ENCODE peak calls at places on chromosomes 12 and 14, in five cellular contexts. One of them, this sample, is unnamed.

GRCh38 chr12:51971679-51972423 is 20.4 kb downstream of the ACVR1B start:
- DNase-seq in astrocyte of the spinal cord: no peak
- DNase-seq in cardiac muscle cell: peak
- DNase-seq in GM12865: peak
- DNase-seq in fibroblast of lung: no peak
- DNase-seq in this sample: peak

GRCh38 chr12:46389130-46389616 is 16.6 kb upstream of the SLC38A2 start:
- DNase-seq in cardiac muscle cell: peak
- DNase-seq in fibroblast of lung: peak
- DNase-seq in GM12865: no peak
- DNase-seq in astrocyte of the spinal cord: peak
- DNase-seq in this sample: peak

GRCh38 chr12:113065126-113066007 is 8.8 kb downstream of the DTX1 start:
- DNase-seq in fibroblast of lung: no peak
- DNase-seq in cardiac muscle cell: peak
- DNase-seq in GM12865: peak
- DNase-seq in astrocyte of the spinal cord: no peak
- DNase-seq in this sample: no peak

GRCh38 chr14:78104130-78104529 is 66.0 kb upstream of the NRXN3 start:
- DNase-seq in astrocyte of the spinal cord: no peak
- DNase-seq in fibroblast of lung: no peak
- DNase-seq in GM12865: no peak
- DNase-seq in cardiac muscle cell: no peak
- DNase-seq in this sample: no peak

GRCh38 chr12:49907352-49907751 is 3.7 kb upstream of the FAIM2 start:
- DNase-seq in fibroblast of lung: no peak
- DNase-seq in GM12865: no peak
- DNase-seq in astrocyte of the spinal cord: no peak
- DNase-seq in cardiac muscle cell: no peak
- DNase-seq in this sample: no peak

GRCh38 chr12:84634526-84634925 is 278.1 kb downstream of the SLC6A15 start:
- DNase-seq in cardiac muscle cell: no peak
- DNase-seq in fibroblast of lung: no peak
- DNase-seq in GM12865: no peak
- DNase-seq in astrocyte of the spinal cord: no peak
- DNase-seq in this sample: no peak

GRCh38 chr12:112322882-112323547 is 59.2 kb downstream of the HECTD4 start:
- DNase-seq in astrocyte of the spinal cord: no peak
- DNase-seq in cardiac muscle cell: no peak
- DNase-seq in GM12865: no peak
- DNase-seq in fibroblast of lung: no peak
- DNase-seq in this sample: no peak

GRCh38 chr12:112796067-112796466 is 4.5 kb downstream of the RPH3A start:
- DNase-seq in GM12865: no peak
- DNase-seq in fibroblast of lung: no peak
- DNase-seq in cardiac muscle cell: no peak
- DNase-seq in astrocyte of the spinal cord: no peak
- DNase-seq in this sample: no peak

GRCh38 chr12:121797937-121798801 is 4.7 kb upstream of the RHOF start:
- DNase-seq in fibroblast of lung: peak
- DNase-seq in cardiac muscle cell: peak
- DNase-seq in astrocyte of the spinal cord: peak
- DNase-seq in GM12865: no peak
- DNase-seq in this sample: no peak

GRCh38 chr12:116466536-116466935 is 92.6 kb upstream of the MAP1LC3B2 start:
- DNase-seq in cardiac muscle cell: peak
- DNase-seq in fibroblast of lung: peak
- DNase-seq in astrocyte of the spinal cord: no peak
- DNase-seq in GM12865: no peak
- DNase-seq in this sample: peak

GRCh38 chr12:6699989-6700645 is 498 bp downstream of the PIANP start:
- DNase-seq in GM12865: no peak
- DNase-seq in astrocyte of the spinal cord: no peak
- DNase-seq in cardiac muscle cell: no peak
- DNase-seq in fibroblast of lung: no peak
- DNase-seq in this sample: no peak

GRCh38 chr12:114004402-114004801 is 38.3 kb upstream of the RBM19 start:
- DNase-seq in astrocyte of the spinal cord: no peak
- DNase-seq in GM12865: no peak
- DNase-seq in cardiac muscle cell: no peak
- DNase-seq in fibroblast of lung: no peak
- DNase-seq in this sample: no peak

GRCh38 chr12:32110942-32111341 is 4.3 kb downstream of the BICD1 start:
- DNase-seq in cardiac muscle cell: no peak
- DNase-seq in astrocyte of the spinal cord: no peak
- DNase-seq in fibroblast of lung: no peak
- DNase-seq in GM12865: no peak
- DNase-seq in this sample: no peak

GRCh38 chr12:32106517-32107366 is at the start of gene BICD1:
- DNase-seq in GM12865: peak
- DNase-seq in astrocyte of the spinal cord: peak
- DNase-seq in fibroblast of lung: peak
- DNase-seq in cardiac muscle cell: peak
- DNase-seq in this sample: peak

GRCh38 chr12:32107376-32108267 is 975 bp downstream of the BICD1 start:
- DNase-seq in fibroblast of lung: peak
- DNase-seq in cardiac muscle cell: peak
- DNase-seq in astrocyte of the spinal cord: peak
- DNase-seq in GM12865: peak
- DNase-seq in this sample: peak

GRCh38 chr12:32110417-32110816 is 3.8 kb downstream of the BICD1 start:
- DNase-seq in cardiac muscle cell: no peak
- DNase-seq in astrocyte of the spinal cord: no peak
- DNase-seq in fibroblast of lung: no peak
- DNase-seq in GM12865: no peak
- DNase-seq in this sample: no peak

GRCh38 chr12:32108829-32109228 is 2.2 kb downstream of the BICD1 start:
- DNase-seq in GM12865: peak
- DNase-seq in fibroblast of lung: no peak
- DNase-seq in astrocyte of the spinal cord: no peak
- DNase-seq in cardiac muscle cell: no peak
- DNase-seq in this sample: no peak
- H3K4me3 ChIP-seq in GM12865: peak
- H3K4me3 ChIP-seq in fibroblast of lung: peak
- H3K4me3 ChIP-seq in astrocyte of the spinal cord: peak
- H3K4me3 ChIP-seq in cardiac muscle cell: peak
- H3K4me3 ChIP-seq in this sample: peak

DNA sequence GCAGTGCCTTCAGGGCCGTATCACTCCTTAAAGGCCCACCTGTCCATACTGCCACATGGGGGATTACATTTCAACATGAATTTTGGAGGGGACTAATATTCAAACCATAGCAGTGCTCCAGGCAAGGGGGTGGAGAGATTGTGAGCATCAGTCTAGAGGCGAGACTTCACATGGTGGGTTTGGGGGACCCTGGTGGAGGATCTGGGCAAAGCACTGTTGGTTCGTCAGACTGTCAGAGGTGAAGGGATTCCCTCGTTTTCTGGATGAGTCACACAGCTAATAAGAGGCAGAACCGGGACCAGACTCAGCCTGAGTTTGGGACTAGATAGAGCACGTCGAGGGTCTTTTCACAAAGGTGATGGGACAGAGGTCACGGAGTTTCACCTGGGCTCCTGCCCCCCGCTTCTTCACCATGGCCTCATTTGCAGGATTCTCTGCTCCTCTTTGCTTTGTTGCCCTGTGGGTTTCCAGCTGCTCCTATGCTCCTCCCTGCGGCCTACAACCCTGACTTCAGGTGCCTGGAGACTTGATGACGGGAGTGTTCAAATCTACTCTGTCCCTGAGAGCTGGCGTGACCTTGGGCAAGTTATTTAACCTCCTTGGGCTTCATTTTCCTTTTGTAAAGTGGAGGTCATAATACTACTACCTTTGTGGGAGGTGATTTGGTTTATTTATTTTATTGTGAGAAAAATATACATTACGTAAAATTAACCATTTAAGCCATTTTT is 41.5 kb downstream of the TEAD4 start:
- DNase-seq in GM12865: peak
- DNase-seq in astrocyte of the spinal cord: no peak
- DNase-seq in cardiac muscle cell: no peak
- DNase-seq in fibroblast of lung: no peak
- DNase-seq in this sample: no peak
- TF ChIP-seq CTCF in GM12865: peak
- TF ChIP-seq CTCF in astrocyte of the spinal cord: peak
- TF ChIP-seq CTCF in cardiac muscle cell: no peak
- TF ChIP-seq CTCF in fibroblast of lung: no peak
- TF ChIP-seq CTCF in this sample: no peak

GRCh38 chr14:44966601-44967336 is 4.8 kb downstream of the TOGARAM1 start:
- DNase-seq in GM12865: peak
- DNase-seq in fibroblast of lung: peak
- DNase-seq in astrocyte of the spinal cord: no peak
- DNase-seq in cardiac muscle cell: peak
- DNase-seq in this sample: peak
- H3K4me3 ChIP-seq in GM12865: peak
- H3K4me3 ChIP-seq in fibroblast of lung: peak
- H3K4me3 ChIP-seq in astrocyte of the spinal cord: peak
- H3K4me3 ChIP-seq in cardiac muscle cell: peak
- H3K4me3 ChIP-seq in this sample: peak

GRCh38 chr12:67161322-67161918 is 107.7 kb upstream of the CAND1 start:
- DNase-seq in astrocyte of the spinal cord: peak
- DNase-seq in GM12865: peak
- DNase-seq in fibroblast of lung: peak
- DNase-seq in cardiac muscle cell: peak
- DNase-seq in this sample: peak
- TF ChIP-seq CTCF in astrocyte of the spinal cord: peak
- TF ChIP-seq CTCF in GM12865: peak
- TF ChIP-seq CTCF in fibroblast of lung: peak
- TF ChIP-seq CTCF in cardiac muscle cell: peak
- TF ChIP-seq CTCF in this sample: peak

GRCh38 chr14:40413146-40413545 is 980.9 kb upstream of the FBXO33 start:
- DNase-seq in fibroblast of lung: no peak
- DNase-seq in GM12865: no peak
- DNase-seq in cardiac muscle cell: no peak
- DNase-seq in astrocyte of the spinal cord: no peak
- DNase-seq in this sample: no peak

GRCh38 chr14:40417777-40418401 is 985.7 kb upstream of the FBXO33 start:
- DNase-seq in fibroblast of lung: no peak
- DNase-seq in GM12865: peak
- DNase-seq in astrocyte of the spinal cord: no peak
- DNase-seq in cardiac muscle cell: peak
- DNase-seq in this sample: peak
- H3K4me3 ChIP-seq in fibroblast of lung: no peak
- H3K4me3 ChIP-seq in GM12865: no peak
- H3K4me3 ChIP-seq in astrocyte of the spinal cord: no peak
- H3K4me3 ChIP-seq in cardiac muscle cell: no peak
- H3K4me3 ChIP-seq in this sample: no peak

DNA sequence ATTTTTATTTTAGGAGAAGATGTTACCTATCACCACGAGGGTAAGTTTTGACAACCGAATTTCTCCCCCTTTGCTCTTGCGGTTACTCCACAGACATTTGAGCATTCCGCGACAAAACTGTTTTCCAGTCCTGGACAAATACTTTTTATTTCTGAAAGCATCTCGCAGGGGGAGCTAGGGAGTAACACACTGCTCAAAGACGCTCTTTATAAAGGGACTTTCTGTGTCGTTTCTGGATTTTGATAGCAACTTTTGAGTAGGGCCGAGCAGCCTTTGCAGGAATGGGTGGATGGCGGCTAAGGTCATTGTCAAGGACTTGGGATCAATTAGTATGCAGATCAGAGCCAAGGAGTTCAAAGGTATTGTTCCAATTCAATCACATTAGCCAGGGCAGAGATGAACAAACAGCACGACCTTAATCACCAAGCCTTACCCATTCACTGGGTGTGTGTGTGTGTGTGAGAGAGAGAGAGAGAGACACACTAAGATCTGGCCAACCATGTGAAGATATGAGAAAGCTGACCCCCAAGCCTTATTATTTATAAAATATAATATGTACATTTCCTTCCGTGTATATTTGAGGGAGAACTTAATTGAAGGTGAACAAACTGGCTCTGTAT is 613.6 kb downstream of the VRK1 start:
- DNase-seq in GM12865: peak
- DNase-seq in astrocyte of the spinal cord: no peak
- DNase-seq in fibroblast of lung: no peak
- DNase-seq in cardiac muscle cell: no peak
- DNase-seq in this sample: no peak
- TF ChIP-seq CTCF in GM12865: peak
- TF ChIP-seq CTCF in astrocyte of the spinal cord: no peak
- TF ChIP-seq CTCF in fibroblast of lung: no peak
- TF ChIP-seq CTCF in cardiac muscle cell: no peak
- TF ChIP-seq CTCF in this sample: no peak

GRCh38 chr14:44798386-44799242 is 163.1 kb downstream of the KLHL28 start:
- DNase-seq in fibroblast of lung: no peak
- DNase-seq in astrocyte of the spinal cord: no peak
- DNase-seq in cardiac muscle cell: no peak
- DNase-seq in GM12865: no peak
- DNase-seq in this sample: no peak
- H3K4me3 ChIP-seq in fibroblast of lung: no peak
- H3K4me3 ChIP-seq in astrocyte of the spinal cord: no peak
- H3K4me3 ChIP-seq in cardiac muscle cell: no peak
- H3K4me3 ChIP-seq in GM12865: no peak
- H3K4me3 ChIP-seq in this sample: no peak

DNA sequence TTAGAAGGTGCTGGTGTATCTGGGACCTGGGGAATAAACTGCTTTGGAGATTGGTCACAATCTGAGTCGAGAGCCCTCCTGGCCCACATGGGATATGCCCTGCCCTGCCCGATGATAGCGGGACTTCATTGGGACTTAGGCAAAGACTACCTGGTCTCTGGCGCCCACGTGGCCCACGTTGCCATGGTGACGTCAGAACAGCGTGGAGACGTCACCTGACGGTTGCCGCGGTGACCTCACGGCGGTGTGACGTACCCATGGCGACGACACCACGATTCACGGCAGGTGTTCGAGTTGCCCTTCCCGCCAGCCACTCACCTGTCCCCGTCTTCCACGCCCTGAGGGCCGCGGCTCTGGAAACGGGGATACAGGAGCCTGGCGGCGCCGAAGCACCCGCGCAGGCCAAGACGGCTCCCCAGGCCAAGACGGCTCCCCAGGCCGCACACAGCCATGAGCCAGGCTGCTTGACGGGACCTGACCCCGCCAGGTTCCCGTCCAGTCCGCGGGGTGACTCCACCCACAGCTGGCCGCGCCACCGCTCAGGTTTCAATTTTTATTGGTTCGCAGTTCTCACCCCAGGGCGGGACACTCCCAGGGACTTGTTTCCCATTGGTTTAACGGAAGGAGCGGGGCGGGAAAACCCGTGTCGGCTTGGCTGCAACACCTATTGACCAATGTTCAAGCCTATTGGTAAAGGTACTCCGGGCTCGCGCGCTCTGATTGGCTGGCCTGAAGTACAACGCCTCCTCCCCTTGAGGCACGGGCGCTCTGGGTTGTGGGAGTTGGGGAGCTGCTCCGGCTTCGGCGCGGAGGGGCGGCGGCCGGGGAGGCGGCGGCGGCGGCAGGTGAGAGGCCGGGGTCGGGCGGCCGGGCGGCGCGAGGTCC is at the start of the genes MMAB and MVK:
- DNase-seq in GM12865: peak
- DNase-seq in fibroblast of lung: peak
- DNase-seq in astrocyte of the spinal cord: peak
- DNase-seq in cardiac muscle cell: peak
- DNase-seq in this sample: peak
- TF ChIP-seq CTCF in GM12865: no peak
- TF ChIP-seq CTCF in fibroblast of lung: no peak
- TF ChIP-seq CTCF in astrocyte of the spinal cord: no peak
- TF ChIP-seq CTCF in cardiac muscle cell: no peak
- TF ChIP-seq CTCF in this sample: no peak

DNA sequence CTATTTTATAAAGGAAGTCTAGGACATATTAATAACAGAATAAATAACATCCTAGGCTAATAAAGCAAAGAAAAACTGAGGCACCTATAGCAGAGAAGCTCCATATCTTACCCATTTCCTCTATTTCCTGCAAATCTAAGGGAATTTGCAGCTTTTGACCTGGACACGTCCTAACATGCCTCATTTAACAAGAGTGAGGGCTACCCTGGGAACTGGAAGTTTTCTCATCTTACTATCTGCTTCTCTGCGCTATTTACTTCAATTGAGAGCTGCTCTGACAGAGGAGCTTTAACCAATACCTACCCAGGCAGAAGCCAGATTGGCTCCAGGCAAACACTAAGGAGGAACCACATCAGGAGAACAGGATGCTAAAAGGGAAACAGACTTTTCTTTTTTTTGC is 5.7 kb downstream of the YBX3 start:
- DNase-seq in GM12865: no peak
- DNase-seq in astrocyte of the spinal cord: peak
- DNase-seq in cardiac muscle cell: peak
- DNase-seq in fibroblast of lung: no peak
- DNase-seq in this sample: no peak
- H3K4me3 ChIP-seq in GM12865: no peak
- H3K4me3 ChIP-seq in astrocyte of the spinal cord: no peak
- H3K4me3 ChIP-seq in cardiac muscle cell: no peak
- H3K4me3 ChIP-seq in fibroblast of lung: peak
- H3K4me3 ChIP-seq in this sample: peak